ENCODE peak calls at places on chromosomes 11 and 22, in five cellular contexts. U is LHCN-M2, M is Caki2, Q is amniotic stem cell, Z is C1 segment of cervical spinal cord. X is an unnamed sample.

GRCh38 chr11:79902493-79902892 is 461.7 kb upstream of the TENM4 start:
- DNase-seq in U (peak), Q (no peak), Z (no peak), M (peak), X (no peak)

GRCh38 chr11:62575156-62575555 is 1.5 kb upstream of the EEF1G start:
- DNase-seq in U (no peak), Q (no peak), M (no peak), Z (no peak), X (no peak)

GRCh38 chr11:80118071-80118470 is 677.2 kb upstream of the TENM4 start:
- DNase-seq in Q (no peak), U (no peak), Z (no peak), M (no peak), X (no peak)

GRCh38 chr11:72405009-72405408 is 29.3 kb downstream of the CLPB start:
- DNase-seq in Q (no peak), U (no peak), M (no peak), Z (peak), X (no peak)

GRCh38 chr11:93013646-93014045 is 44.2 kb downstream of the MTNR1B start:
- DNase-seq in Z (no peak), M (no peak), Q (no peak), U (no peak), X (no peak)

GRCh38 chr11:17381156-17381555 is 7.3 kb downstream of the KCNJ11 start:
- DNase-seq in M (no peak), Z (no peak), Q (no peak), U (peak), X (peak)

GRCh38 chr22:37160037-37160436 is 10.3 kb upstream of the IL2RB start:
- DNase-seq in Z (no peak), U (no peak), Q (no peak), M (no peak), X (no peak)

GRCh38 chr22:18955696-18956095 is 19.6 kb upstream of the PRODH start:
- DNase-seq in M (no peak), Q (no peak), Z (no peak), U (no peak), X (no peak)

GRCh38 chr11:74634537-74634936 is 42.2 kb downstream of the POLD3 start:
- DNase-seq in U (peak), Q (no peak), M (peak), Z (no peak), X (peak)

GRCh38 chr11:9765320-9766101 is 101.6 kb downstream of the SWAP70 start:
- DNase-seq in Q (peak), Z (no peak), M (no peak), U (peak), X (peak)

GRCh38 chr11:124898711-124899110 is 1.0 kb upstream of the ROBO4 start:
- DNase-seq in U (peak), Q (no peak), M (no peak), Z (peak), X (peak)

GRCh38 chr11:2131371-2132228 is 7.6 kb downstream of the IGF2 start:
- DNase-seq in Q (no peak), Z (no peak), M (no peak), U (no peak), X (no peak)

GRCh38 chr11:119346605-119347004 is at the start of gene MFRP:
- DNase-seq in Q (no peak), M (no peak), U (no peak), Z (no peak), X (no peak)

GRCh38 chr11:122664188-122664587 is 8.7 kb downstream of the UBASH3B start:
- DNase-seq in M (no peak), U (no peak), Z (no peak), Q (no peak), X (no peak)

GRCh38 chr11:93160808-93161207 is 37.0 kb downstream of the SLC36A4 start:
- DNase-seq in M (no peak), Z (no peak), Q (no peak), U (no peak), X (no peak)

GRCh38 chr11:125064070-125064469 is 965 bp downstream of the SLC37A2 start:
- DNase-seq in Z (no peak), M (no peak), U (no peak), Q (no peak), X (no peak)

GRCh38 chr11:121886005-121886739 is 229.8 kb downstream of the BLID start:
- DNase-seq in Z (no peak), Q (no peak), U (peak), M (no peak), X (peak)

GRCh38 chr11:123194308-123195181 is 503 bp downstream of the CLMP start:
- DNase-seq in U (peak), Q (no peak), Z (no peak), M (no peak), X (peak)

GRCh38 chr22:35032571-35032970 is 33.4 kb upstream of the ISX start:
- DNase-seq in U (no peak), M (no peak), Q (no peak), Z (no peak), X (no peak)

GRCh38 chr11:12201016-12201985 is 90.9 kb downstream of the MICAL2 start:
- DNase-seq in M (no peak), Z (no peak), U (peak), Q (peak), X (peak)

GRCh38 chr11:533586-534196 is 1.7 kb downstream of the HRAS start:
- DNase-seq in Z (no peak), Q (no peak), M (no peak), U (no peak), X (no peak)

GRCh38 chr22:46071451-46072029 is 78.8 kb upstream of the PPARA start:
- DNase-seq in U (peak), M (peak), Q (peak), Z (peak), X (peak)

GRCh38 chr11:78605296-78605695 is 30.6 kb upstream of the NARS2 start:
- DNase-seq in Z (no peak), M (no peak), U (peak), Q (no peak), X (no peak)

GRCh38 chr22:49824936-49825335 is 2.7 kb downstream of the BRD1 start:
- DNase-seq in Q (no peak), U (no peak), M (no peak), Z (no peak), X (no peak)

GRCh38 chr22:42868751-42869251 is 11.7 kb upstream of the ARFGAP3 start:
- DNase-seq in Q (no peak), Z (peak), U (no peak), M (no peak), X (no peak)

GRCh38 chr11:125941606-125942275 is 4.1 kb upstream of the VSIG10L2 start:
- DNase-seq in Z (no peak), M (no peak), U (peak), Q (no peak), X (peak)

X was measured in foreskin fibroblast.